ENCODE peak calls at places on chromosomes 11 and 22, in seven cellular contexts. One of them, this sample, is unnamed.

GRCh38 chr11:76793391-76793811 is 10.2 kb downstream of the TSKU start:
- DNase-seq in uterus: no peak
- DNase-seq in lung: no peak
- DNase-seq in endothelial cell of umbilical vein: no peak
- DNase-seq in SJSA1: no peak
- DNase-seq in body of pancreas: peak
- DNase-seq in kidney: no peak
- DNase-seq in this sample: no peak

GRCh38 chr11:19693146-19693545 is 19.5 kb upstream of the NAV2 start:
- DNase-seq in uterus: no peak
- DNase-seq in lung: no peak
- DNase-seq in endothelial cell of umbilical vein: no peak
- DNase-seq in SJSA1: no peak
- DNase-seq in body of pancreas: no peak
- DNase-seq in kidney: no peak
- DNase-seq in this sample: no peak

GRCh38 chr11:129590030-129590752 is 214.5 kb downstream of the BARX2 start:
- DNase-seq in uterus: no peak
- DNase-seq in lung: no peak
- DNase-seq in endothelial cell of umbilical vein: no peak
- DNase-seq in SJSA1: no peak
- DNase-seq in body of pancreas: no peak
- DNase-seq in kidney: no peak
- DNase-seq in this sample: no peak

GRCh38 chr11:67356867-67357561 is 3.7 kb upstream of the POLD4 start:
- DNase-seq in uterus: peak
- DNase-seq in lung: peak
- DNase-seq in endothelial cell of umbilical vein: peak
- DNase-seq in SJSA1: peak
- DNase-seq in body of pancreas: peak
- DNase-seq in kidney: no peak
- DNase-seq in this sample: peak

GRCh38 chr11:60717956-60718355 is 6.6 kb upstream of the MS4A18 start:
- DNase-seq in uterus: no peak
- DNase-seq in lung: no peak
- DNase-seq in endothelial cell of umbilical vein: no peak
- DNase-seq in SJSA1: no peak
- DNase-seq in body of pancreas: no peak
- DNase-seq in kidney: no peak
- DNase-seq in this sample: peak

GRCh38 chr11:57641011-57641410 is 8.7 kb downstream of the YPEL4 start:
- DNase-seq in uterus: no peak
- DNase-seq in lung: no peak
- DNase-seq in endothelial cell of umbilical vein: no peak
- DNase-seq in SJSA1: no peak
- DNase-seq in body of pancreas: no peak
- DNase-seq in kidney: no peak
- DNase-seq in this sample: no peak

GRCh38 chr11:78319453-78319955 is 98.1 kb downstream of the GAB2 start:
- DNase-seq in uterus: peak
- DNase-seq in lung: no peak
- DNase-seq in endothelial cell of umbilical vein: peak
- DNase-seq in SJSA1: no peak
- DNase-seq in body of pancreas: no peak
- DNase-seq in kidney: no peak
- DNase-seq in this sample: no peak

GRCh38 chr22:22955866-22956535 is 68.4 kb downstream of the IGLL5 start:
- DNase-seq in uterus: peak
- DNase-seq in lung: peak
- DNase-seq in endothelial cell of umbilical vein: peak
- DNase-seq in SJSA1: peak
- DNase-seq in body of pancreas: peak
- DNase-seq in kidney: no peak
- DNase-seq in this sample: peak

GRCh38 chr11:75468534-75469340 is 35.7 kb upstream of the KLHL35 start:
- DNase-seq in uterus: peak
- DNase-seq in lung: peak
- DNase-seq in endothelial cell of umbilical vein: peak
- DNase-seq in SJSA1: no peak
- DNase-seq in body of pancreas: peak
- DNase-seq in kidney: peak
- DNase-seq in this sample: no peak

GRCh38 chr11:41851743-41852142 is 392.3 kb upstream of the LRRC4C start:
- DNase-seq in uterus: no peak
- DNase-seq in lung: no peak
- DNase-seq in endothelial cell of umbilical vein: no peak
- DNase-seq in SJSA1: no peak
- DNase-seq in body of pancreas: no peak
- DNase-seq in kidney: no peak
- DNase-seq in this sample: no peak

GRCh38 chr11:26841818-26842457 is 120.1 kb upstream of the SLC5A12 start:
- DNase-seq in uterus: no peak
- DNase-seq in lung: no peak
- DNase-seq in endothelial cell of umbilical vein: no peak
- DNase-seq in SJSA1: no peak
- DNase-seq in body of pancreas: no peak
- DNase-seq in kidney: no peak
- DNase-seq in this sample: no peak

GRCh38 chr11:113022267-113022666 is 61.0 kb downstream of the NCAM1 start:
- DNase-seq in uterus: no peak
- DNase-seq in lung: no peak
- DNase-seq in endothelial cell of umbilical vein: no peak
- DNase-seq in SJSA1: no peak
- DNase-seq in body of pancreas: no peak
- DNase-seq in kidney: no peak
- DNase-seq in this sample: no peak

GRCh38 chr22:36237462-36238347 is 1.6 kb downstream of the APOL2 start:
- DNase-seq in uterus: no peak
- DNase-seq in lung: no peak
- DNase-seq in endothelial cell of umbilical vein: no peak
- DNase-seq in SJSA1: no peak
- DNase-seq in body of pancreas: no peak
- DNase-seq in kidney: no peak
- DNase-seq in this sample: no peak

GRCh38 chr11:68355471-68355870 is 43.1 kb downstream of the LRP5 start:
- DNase-seq in uterus: no peak
- DNase-seq in lung: no peak
- DNase-seq in endothelial cell of umbilical vein: no peak
- DNase-seq in SJSA1: no peak
- DNase-seq in body of pancreas: no peak
- DNase-seq in kidney: no peak
- DNase-seq in this sample: no peak

GRCh38 chr11:8250446-8250845 is 13.2 kb downstream of the LMO1 start:
- DNase-seq in uterus: no peak
- DNase-seq in lung: no peak
- DNase-seq in endothelial cell of umbilical vein: no peak
- DNase-seq in SJSA1: no peak
- DNase-seq in body of pancreas: peak
- DNase-seq in kidney: peak
- DNase-seq in this sample: no peak

GRCh38 chr11:35058318-35058717 is 80.7 kb upstream of the CD44 start:
- DNase-seq in uterus: no peak
- DNase-seq in lung: no peak
- DNase-seq in endothelial cell of umbilical vein: no peak
- DNase-seq in SJSA1: no peak
- DNase-seq in body of pancreas: no peak
- DNase-seq in kidney: no peak
- DNase-seq in this sample: peak

GRCh38 chr11:36447947-36448346 is 62.1 kb downstream of the TRAF6 start:
- DNase-seq in uterus: no peak
- DNase-seq in lung: no peak
- DNase-seq in endothelial cell of umbilical vein: no peak
- DNase-seq in SJSA1: no peak
- DNase-seq in body of pancreas: peak
- DNase-seq in kidney: no peak
- DNase-seq in this sample: no peak

GRCh38 chr11:17734986-17735822 is 623 bp downstream of the KCNC1 start:
- DNase-seq in uterus: no peak
- DNase-seq in lung: peak
- DNase-seq in endothelial cell of umbilical vein: peak
- DNase-seq in SJSA1: no peak
- DNase-seq in body of pancreas: peak
- DNase-seq in kidney: peak
- DNase-seq in this sample: peak
- H3K4me3 ChIP-seq in uterus: peak
- H3K4me3 ChIP-seq in lung: no peak
- H3K4me3 ChIP-seq in endothelial cell of umbilical vein: no peak
- H3K4me3 ChIP-seq in SJSA1: no peak
- H3K4me3 ChIP-seq in body of pancreas: no peak
- H3K4me3 ChIP-seq in kidney: peak
- H3K4me3 ChIP-seq in this sample: no peak

DNA sequence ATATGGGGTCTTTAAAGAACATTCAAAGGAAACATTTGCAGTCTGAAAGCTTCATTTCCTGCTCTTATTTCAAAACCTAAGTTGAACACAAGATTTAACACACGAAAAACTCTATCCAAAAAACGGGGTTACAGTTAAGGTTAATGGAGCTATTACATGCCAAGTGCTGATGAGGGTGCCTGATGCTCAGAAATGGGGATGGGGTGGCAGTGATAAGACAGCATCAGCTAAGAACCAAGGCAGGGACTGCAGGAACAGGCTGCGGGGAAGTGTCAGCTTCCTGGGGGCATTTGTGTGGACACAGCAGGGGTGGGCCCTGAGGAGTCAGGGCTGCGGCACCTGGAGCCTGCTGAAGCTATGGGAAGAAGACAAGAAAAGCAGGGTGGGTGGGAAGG is 12.2 kb downstream of the DGCR2 start:
- DNase-seq in uterus: no peak
- DNase-seq in lung: no peak
- DNase-seq in endothelial cell of umbilical vein: no peak
- DNase-seq in SJSA1: no peak
- DNase-seq in body of pancreas: no peak
- DNase-seq in kidney: no peak
- DNase-seq in this sample: no peak
- H3K4me3 ChIP-seq in uterus: no peak
- H3K4me3 ChIP-seq in lung: no peak
- H3K4me3 ChIP-seq in endothelial cell of umbilical vein: no peak
- H3K4me3 ChIP-seq in SJSA1: no peak
- H3K4me3 ChIP-seq in body of pancreas: no peak
- H3K4me3 ChIP-seq in kidney: no peak
- H3K4me3 ChIP-seq in this sample: peak

GRCh38 chr11:73257342-73258103 is 14.6 kb upstream of the P2RY6 start:
- DNase-seq in uterus: peak
- DNase-seq in lung: peak
- DNase-seq in endothelial cell of umbilical vein: peak
- DNase-seq in SJSA1: peak
- DNase-seq in body of pancreas: no peak
- DNase-seq in kidney: peak
- DNase-seq in this sample: no peak

GRCh38 chr11:73258104-73258684 is 13.9 kb upstream of the P2RY6 start:
- DNase-seq in uterus: peak
- DNase-seq in lung: no peak
- DNase-seq in endothelial cell of umbilical vein: no peak
- DNase-seq in SJSA1: no peak
- DNase-seq in body of pancreas: no peak
- DNase-seq in kidney: no peak
- DNase-seq in this sample: no peak

GRCh38 chr11:73260127-73260457 is 12.0 kb upstream of the P2RY6 start:
- DNase-seq in uterus: no peak
- DNase-seq in lung: no peak
- DNase-seq in endothelial cell of umbilical vein: no peak
- DNase-seq in SJSA1: no peak
- DNase-seq in body of pancreas: no peak
- DNase-seq in kidney: no peak
- DNase-seq in this sample: no peak

GRCh38 chr11:73262851-73263495 is 9.2 kb upstream of the P2RY6 start:
- DNase-seq in uterus: no peak
- DNase-seq in lung: no peak
- DNase-seq in endothelial cell of umbilical vein: no peak
- DNase-seq in SJSA1: no peak
- DNase-seq in body of pancreas: no peak
- DNase-seq in kidney: no peak
- DNase-seq in this sample: no peak

DNA sequence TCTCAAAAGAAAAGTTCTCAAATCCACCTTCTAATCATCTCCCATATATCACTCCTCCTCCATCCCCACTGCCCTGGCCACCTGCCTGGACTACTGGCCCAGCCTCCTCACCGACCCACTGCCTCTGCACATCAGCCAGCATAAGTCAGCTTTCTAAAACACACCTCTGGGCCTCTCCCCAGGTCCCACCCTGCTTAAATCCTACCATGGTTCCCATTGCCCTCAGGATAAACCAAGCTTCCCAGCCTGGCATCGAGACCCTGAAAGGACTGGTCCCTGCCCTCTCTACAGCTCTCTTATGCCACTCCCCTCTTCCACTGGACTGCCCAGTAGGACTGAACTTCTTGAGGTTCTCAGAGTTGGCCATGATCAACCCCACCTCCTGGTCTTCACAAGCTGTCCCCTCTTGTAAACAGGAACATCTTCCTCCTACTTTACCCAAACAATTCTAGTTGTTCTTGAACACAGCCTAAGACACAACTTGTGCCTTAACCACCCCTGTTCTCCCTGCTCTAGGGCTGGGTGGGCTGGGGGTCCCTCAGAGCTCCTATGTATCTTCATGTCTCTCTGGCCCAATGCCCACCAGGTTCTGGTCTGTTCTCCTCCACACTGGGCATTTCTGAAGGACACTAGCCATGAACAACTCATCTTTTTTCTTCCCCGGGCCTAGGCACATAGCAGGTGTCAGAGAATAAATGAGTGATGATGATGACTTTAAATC is 12.6 kb upstream of the P2RY6 start:
- DNase-seq in uterus: peak
- DNase-seq in lung: no peak
- DNase-seq in endothelial cell of umbilical vein: no peak
- DNase-seq in SJSA1: no peak
- DNase-seq in body of pancreas: no peak
- DNase-seq in kidney: no peak
- DNase-seq in this sample: no peak
- H3K4me3 ChIP-seq in uterus: no peak
- H3K4me3 ChIP-seq in lung: no peak
- H3K4me3 ChIP-seq in endothelial cell of umbilical vein: no peak
- H3K4me3 ChIP-seq in SJSA1: no peak
- H3K4me3 ChIP-seq in body of pancreas: no peak
- H3K4me3 ChIP-seq in kidney: no peak
- H3K4me3 ChIP-seq in this sample: no peak

DNA sequence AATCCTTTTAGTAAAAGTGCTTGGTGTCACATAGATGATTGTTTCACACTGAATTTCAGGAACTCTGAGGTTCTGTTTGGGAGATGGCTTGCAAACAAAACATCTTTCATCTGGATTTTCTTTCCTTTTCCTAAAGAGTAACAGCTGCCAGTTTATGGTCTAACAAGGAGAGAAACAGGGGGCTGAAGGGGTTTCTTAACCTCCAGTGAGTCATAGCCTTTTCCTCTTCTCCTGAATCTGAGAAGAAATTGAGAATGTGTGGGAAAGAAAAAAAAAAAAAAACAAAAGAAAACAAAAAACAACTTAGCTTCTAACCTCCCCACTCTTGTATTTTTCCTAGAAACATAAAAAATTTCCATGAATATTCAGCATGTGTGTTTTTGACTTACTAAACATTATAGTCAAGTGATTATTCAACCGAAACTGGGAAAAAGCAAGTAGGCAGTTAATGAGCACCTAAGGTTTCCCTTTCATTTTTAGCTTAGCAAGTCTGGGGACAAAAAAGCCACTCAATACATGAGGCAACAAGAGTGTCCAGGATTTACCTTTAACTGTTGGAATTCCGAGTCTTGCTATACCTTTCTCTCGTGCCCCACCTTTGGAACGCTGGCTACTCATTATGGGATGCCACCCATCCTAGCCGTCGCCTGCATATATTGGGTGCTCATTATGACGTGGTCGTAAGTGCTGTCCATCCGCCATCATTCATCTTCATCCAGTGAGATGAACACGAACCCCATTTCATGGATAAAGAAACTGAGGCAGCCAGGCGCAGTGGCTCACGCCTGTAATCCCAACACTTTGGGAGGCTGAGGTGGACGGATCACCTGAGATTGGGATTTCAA is 2.3 kb downstream of the ASPHD2 start:
- DNase-seq in uterus: no peak
- DNase-seq in lung: no peak
- DNase-seq in endothelial cell of umbilical vein: peak
- DNase-seq in SJSA1: no peak
- DNase-seq in body of pancreas: no peak
- DNase-seq in kidney: no peak
- DNase-seq in this sample: no peak
- H3K4me3 ChIP-seq in uterus: no peak
- H3K4me3 ChIP-seq in lung: no peak
- H3K4me3 ChIP-seq in endothelial cell of umbilical vein: no peak
- H3K4me3 ChIP-seq in SJSA1: no peak
- H3K4me3 ChIP-seq in body of pancreas: no peak
- H3K4me3 ChIP-seq in kidney: no peak
- H3K4me3 ChIP-seq in this sample: no peak

This sample was measured in CD8-positive, alpha-beta memory T cell.